ENCODE peak calls at places on chromosomes 16 and 17, in four cellular contexts. I, X, V and O are unnamed samples.

GRCh38 chr16:69334696-69335095 is 4.3 kb upstream of the PDF start:
- DNase-seq in I (no peak), X (no peak), V (peak; percentile 19), O (no peak)

GRCh38 chr17:77833769-77834168 is 124.7 kb upstream of the TNRC6C start:
- DNase-seq in I (no peak), X (no peak), V (no peak), O (no peak)

GRCh38 chr16:5622234-5622884 is 524.8 kb upstream of the EEF2KMT start:
- DNase-seq in I (no peak), X (no peak), V (no peak), O (no peak)

GRCh38 chr16:4888428-4889135 is 41.3 kb downstream of the UBN1 start:
- DNase-seq in I (no peak), X (no peak), V (no peak), O (no peak)

GRCh38 chr16:50394215-50394802 is 25.5 kb upstream of the BRD7 start:
- DNase-seq in I (no peak), X (no peak), V (no peak), O (no peak)

GRCh38 chr17:29160253-29160652 is 19.9 kb downstream of the MYO18A start:
- DNase-seq in I (no peak), X (no peak), V (no peak), O (no peak)

GRCh38 chr17:79162012-79162577 is 87.5 kb downstream of the ENGASE start:
- DNase-seq in I (no peak), X (no peak), V (no peak), O (no peak)

GRCh38 chr16:82580293-82580900 is 46.4 kb upstream of the CDH13 start:
- DNase-seq in I (no peak), X (no peak), V (no peak), O (no peak)

GRCh38 chr17:40122466-40122943 is 734 bp downstream of the MSL1 start:
- DNase-seq in I (peak; percentile 28), X (peak; percentile 64), V (peak; percentile 68), O (no peak)

GRCh38 chr17:69857412-69857835 is 217.6 kb upstream of the KCNJ16 start:
- DNase-seq in I (no peak), X (peak; percentile 32), V (no peak), O (no peak)

GRCh38 chr17:46026045-46026814 is 27.2 kb downstream of the STH start:
- DNase-seq in I (no peak), X (no peak), V (peak; percentile 75), O (no peak)

GRCh38 chr16:46918905-46919792 is 35.0 kb downstream of the GPT2 start:
- DNase-seq in I (no peak), X (no peak), V (no peak), O (no peak)

GRCh38 chr17:16433514-16433913 is 18.1 kb downstream of the TRPV2 start:
- DNase-seq in I (no peak), X (no peak), V (no peak), O (no peak)